ENCODE peak calls at places on chromosomes 13 and 19, in seven cellular contexts. P is GM10248; R is mucosa of descending colon; H is activated CD4-positive, alpha-beta T cell treated with anti-CD3 and anti-CD28 coated beads, Interleukin-2, amount 50 U/mL, for 48 hours; T is COR-L47; X is lower leg skin; J is activated T-helper 2 cell treated with anti-CD3 and anti-CD28 coated beads, Interferon-gamma antibody, Interleukin-2, Interleukin-4, amounts not matched to agents 10 μg/mL and 5 μg/mL and 100 μg/mL, durations not matched to agents 14 hours and 24 hours and 36 hours. V is an unnamed sample.

GRCh38 chr13:83085186-83085900 is 796.9 kb downstream of the SLITRK1 start:
- DNase-seq in J (no peak), T (no peak), R (no peak), P (no peak), X (no peak), H (no peak), V (no peak)

GRCh38 chr13:112838038-112838965 is 130.7 kb upstream of the MCF2L start:
- DNase-seq in T (peak; percentile 15), J (no peak), R (no peak), X (no peak), P (no peak), H (no peak), V (no peak)

GRCh38 chr13:23087884-23088283 is 92.9 kb upstream of the SGCG start:
- DNase-seq in H (peak; percentile 13), P (peak; percentile 48), J (no peak), X (no peak), T (peak; percentile 16), R (peak; percentile 37), V (no peak)

GRCh38 chr13:25286308-25286968 is 850 bp downstream of the MTMR6 start:
- DNase-seq in X (no peak), H (peak; percentile 39), T (no peak), R (peak; percentile 54), P (peak; percentile 35), J (peak; percentile 36), V (peak; percentile 60)

GRCh38 chr19:53982611-53983010 is 8.8 kb upstream of the CACNG6 start:
- DNase-seq in X (no peak), R (peak; percentile 34), P (no peak), J (no peak), T (no peak), H (no peak), V (no peak)

GRCh38 chr13:99751517-99752199 is 219.9 kb downstream of the ZIC5 start:
- DNase-seq in J (no peak), T (no peak), H (no peak), R (peak; percentile 60), X (no peak), P (no peak), V (no peak)

GRCh38 chr13:113078895-113079720 is 26.5 kb upstream of the F7 start:
- DNase-seq in J (no peak), X (no peak), T (no peak), P (no peak), R (no peak), H (no peak), V (no peak)

GRCh38 chr19:55641376-55642152 is 762 bp downstream of the ZNF580 start:
- DNase-seq in H (peak; percentile 51), X (no peak), T (no peak), R (peak; percentile 41), J (peak; percentile 25), P (peak; percentile 42), V (peak; percentile 54)

GRCh38 chr13:107205318-107206112 is 637.6 kb upstream of the ARGLU1 start:
- DNase-seq in T (peak; percentile 73), P (peak; percentile 71), H (peak; percentile 65), X (peak; percentile 28), R (peak; percentile 74), J (peak; percentile 42), V (peak; percentile 23)

GRCh38 chr19:17751103-17751911 is at the start of gene FCHO1:
- DNase-seq in R (peak; percentile 69), X (no peak), T (no peak), H (peak; percentile 89), P (peak; percentile 75), J (peak; percentile 83), V (no peak)

GRCh38 chr19:18013621-18014111 is 5.7 kb downstream of the ARRDC2 start:
- DNase-seq in P (no peak), T (no peak), H (no peak), R (no peak), X (no peak), J (no peak), V (no peak)

GRCh38 chr13:112658807-112659206 is 31.0 kb upstream of the ATP11A start:
- DNase-seq in P (no peak), H (no peak), R (no peak), J (no peak), T (no peak), X (no peak), V (no peak)

V was measured in KG1.